ENCODE peak calls at places on chromosomes 12 and 14, in ten cellular contexts. P, E, J, I, Y, T, G, K, A and V are unnamed samples.

GRCh38 chr12:31008241-31008711 is 65.4 kb upstream of the DDX11 start:
- DNase-seq in T (no peak), K (no peak), P (no peak), A (no peak), J (no peak), G (peak), Y (no peak), I (no peak), E (peak), V (no peak)

GRCh38 chr14:95066427-95066986 is 90.8 kb downstream of the DICER1 start:
- DNase-seq in G (no peak), I (no peak), J (no peak), A (no peak), E (no peak), T (no peak), P (no peak), K (no peak), Y (no peak), V (no peak)

GRCh38 chr14:88983755-88984154 is 159.3 kb downstream of the TTC8 start:
- DNase-seq in Y (peak), J (no peak), I (no peak), K (no peak), E (no peak), A (no peak), G (no peak), P (peak), T (no peak), V (peak)

GRCh38 chr12:109134186-109134917 is 18.0 kb downstream of the ACACB start:
- DNase-seq in T (no peak), Y (peak), E (no peak), G (no peak), J (no peak), P (no peak), A (no peak), I (peak), K (peak), V (peak)

GRCh38 chr14:64117671-64118402 is 176.3 kb downstream of the ESR2 start:
- DNase-seq in E (no peak), A (no peak), Y (peak), J (no peak), T (no peak), I (no peak), P (peak), K (no peak), G (no peak), V (no peak)

GRCh38 chr14:22489247-22489551 is 99.8 kb downstream of the DAD1 start:
- DNase-seq in I (no peak), A (no peak), E (no peak), G (no peak), J (no peak), Y (no peak), K (no peak), P (no peak), T (no peak), V (peak)

GRCh38 chr14:68703093-68703492 is 89.8 kb downstream of the ZFP36L1 start:
- DNase-seq in K (peak), P (peak), J (peak), A (no peak), G (no peak), E (peak), T (no peak), I (peak), Y (no peak), V (no peak)

GRCh38 chr14:105864651-105865265 is 338.4 kb downstream of the TMEM121 start:
- DNase-seq in J (no peak), T (no peak), I (peak), P (no peak), E (no peak), G (no peak), K (no peak), Y (no peak), A (no peak), V (no peak)

GRCh38 chr14:23704890-23705289 is 68.7 kb downstream of the DHRS2 start:
- DNase-seq in G (no peak), I (peak), E (no peak), Y (no peak), A (no peak), J (no peak), T (no peak), P (no peak), K (no peak), V (no peak)

GRCh38 chr14:100774164-100774537 is 47.5 kb downstream of the DLK1 start:
- DNase-seq in I (no peak), T (no peak), P (no peak), J (no peak), Y (no peak), K (no peak), A (no peak), G (no peak), E (peak), V (no peak)

GRCh38 chr12:54980341-54980740 is 4.2 kb downstream of the TESPA1 start:
- DNase-seq in A (no peak), K (no peak), P (no peak), Y (no peak), E (peak), T (peak), J (peak), G (no peak), I (no peak), V (no peak)

GRCh38 chr12:23006413-23006812 is 381.4 kb downstream of the ETNK1 start:
- DNase-seq in E (no peak), T (no peak), J (no peak), P (no peak), Y (no peak), I (no peak), K (no peak), A (no peak), G (no peak), V (no peak)

GRCh38 chr12:22410497-22410896 is 76.0 kb upstream of the ST8SIA1 start:
- DNase-seq in I (no peak), Y (no peak), G (no peak), J (no peak), K (peak), E (no peak), A (peak), T (no peak), P (no peak), V (no peak)

GRCh38 chr12:14756331-14757143 is 46.7 kb downstream of the WBP11 start:
- DNase-seq in Y (no peak), I (no peak), J (no peak), T (peak), K (peak), A (no peak), P (no peak), E (no peak), G (no peak), V (peak)

GRCh38 chr12:67942704-67943103 is 46.5 kb upstream of the IFNG-AS1 start:
- DNase-seq in G (no peak), J (no peak), T (no peak), Y (no peak), I (no peak), E (no peak), P (no peak), A (no peak), K (no peak), V (peak)

GRCh38 chr12:65999564-66000280 is 130.8 kb downstream of the LLPH start:
- DNase-seq in E (no peak), J (no peak), Y (no peak), P (peak), A (no peak), G (no peak), K (no peak), I (no peak), T (no peak), V (peak)

GRCh38 chr12:56375598-56376434 is 13.2 kb upstream of the APOF start:
- DNase-seq in Y (no peak), I (no peak), K (no peak), P (no peak), J (no peak), T (no peak), A (no peak), G (no peak), E (no peak), V (no peak)

GRCh38 chr12:22447223-22447622 is 97.1 kb downstream of the C2CD5 start:
- DNase-seq in Y (peak), J (no peak), I (no peak), T (no peak), G (peak), P (no peak), E (no peak), A (no peak), K (no peak), V (no peak)

GRCh38 chr12:121713257-121714155 is 954 bp downstream of the TMEM120B start:
- DNase-seq in E (no peak), K (no peak), G (no peak), J (no peak), A (no peak), I (peak), P (no peak), Y (no peak), T (no peak), V (peak)

GRCh38 chr12:79098530-79098929 is 234.0 kb downstream of the SYT1 start:
- DNase-seq in K (no peak), Y (peak), E (no peak), T (no peak), G (no peak), I (no peak), A (no peak), J (no peak), P (no peak), V (no peak)

GRCh38 chr14:64786296-64787149 is 82.3 kb downstream of the PLEKHG3 start:
- DNase-seq in J (no peak), A (no peak), I (no peak), Y (no peak), E (no peak), G (no peak), T (no peak), P (no peak), K (no peak), V (no peak)

GRCh38 chr14:41604793-41605534 is 1.7 kb upstream of the LRFN5 start:
- DNase-seq in E (no peak), Y (peak), K (no peak), A (no peak), P (no peak), G (peak), J (no peak), I (no peak), T (no peak), V (peak)

GRCh38 chr14:96576937-96577336 is 74.8 kb downstream of the PAPOLA start:
- DNase-seq in P (no peak), I (no peak), K (no peak), Y (no peak), J (no peak), A (no peak), E (no peak), T (peak), G (no peak), V (peak)

GRCh38 chr14:62130441-62130840 is 368.2 kb downstream of the SNAPC1 start:
- DNase-seq in A (no peak), E (no peak), I (no peak), J (no peak), G (no peak), K (no peak), Y (no peak), T (no peak), P (no peak), V (no peak)